ENCODE peak calls at places on chromosomes 7 and 10, in seven cellular contexts. J, E, I, T, P, F and C are unnamed samples.

GRCh38 chr10:61620511-61620910 is 42.2 kb upstream of the CABCOCO1 start:
- DNase-seq in J (no peak), E (no peak), I (no peak), T (no peak), P (no peak), F (no peak), C (no peak)

GRCh38 chr7:150820578-150821198 is 20.1 kb downstream of the TMEM176A start:
- DNase-seq in J (no peak), E (no peak), I (no peak), T (no peak), P (no peak), F (no peak), C (no peak)

GRCh38 chr10:59625842-59626522 is 83.7 kb downstream of the SLC16A9 start:
- DNase-seq in J (no peak), E (peak), I (peak), T (peak), P (peak), F (no peak), C (no peak)

GRCh38 chr10:89115876-89116627 is 91.1 kb downstream of the CH25H start:
- DNase-seq in J (no peak), E (no peak), I (peak), T (peak), P (peak), F (no peak), C (no peak)

GRCh38 chr7:85479918-85480658 is 293.2 kb upstream of the SEMA3D start:
- DNase-seq in J (no peak), E (no peak), I (peak), T (no peak), P (no peak), F (no peak), C (no peak)

GRCh38 chr7:157840174-157840912 is 503.5 kb downstream of the DNAJB6 start:
- DNase-seq in J (no peak), E (no peak), I (no peak), T (no peak), P (no peak), F (no peak), C (peak)

GRCh38 chr10:30374353-30374752 is 25.3 kb upstream of the MTPAP start:
- DNase-seq in J (no peak), E (peak), I (no peak), T (no peak), P (no peak), F (no peak), C (no peak)

GRCh38 chr10:63917363-63917762 is 396.2 kb downstream of the REEP3 start:
- DNase-seq in J (no peak), E (no peak), I (no peak), T (no peak), P (no peak), F (no peak), C (no peak)

GRCh38 chr7:217781-218180 is 25.4 kb downstream of the FAM20C start:
- DNase-seq in J (peak), E (no peak), I (no peak), T (no peak), P (no peak), F (no peak), C (no peak)

GRCh38 chr10:80453715-80454525 is at the start of gene TSPAN14:
- DNase-seq in J (peak), E (peak), I (peak), T (no peak), P (peak), F (peak), C (peak)

GRCh38 chr7:134750083-134751062 is 29.1 kb upstream of the CALD1 start:
- DNase-seq in J (peak), E (peak), I (peak), T (peak), P (no peak), F (no peak), C (no peak)

GRCh38 chr7:51029586-51030230 is 247.0 kb upstream of the GRB10 start:
- DNase-seq in J (no peak), E (no peak), I (peak), T (no peak), P (peak), F (no peak), C (no peak)

GRCh38 chr10:132787253-132788179 is 1.6 kb upstream of the NKX6-2 start:
- DNase-seq in J (no peak), E (peak), I (no peak), T (no peak), P (no peak), F (no peak), C (no peak)

GRCh38 chr10:45000764-45001381 is at the start of gene ZNF22:
- DNase-seq in J (peak), E (peak), I (peak), T (no peak), P (peak), F (peak), C (no peak)

GRCh38 chr10:42958142-42958868 is 118.6 kb upstream of the RET start:
- DNase-seq in J (no peak), E (no peak), I (no peak), T (no peak), P (no peak), F (no peak), C (no peak)

GRCh38 chr7:73429622-73430505 is 3.7 kb upstream of the FZD9 start:
- DNase-seq in J (no peak), E (no peak), I (no peak), T (no peak), P (no peak), F (no peak), C (no peak)

GRCh38 chr7:106652092-106652491 is 8.9 kb downstream of the CCDC71L start:
- DNase-seq in J (no peak), E (no peak), I (no peak), T (no peak), P (no peak), F (no peak), C (no peak)

GRCh38 chr10:60376953-60377352 is 12.7 kb downstream of the ANK3 start:
- DNase-seq in J (no peak), E (no peak), I (no peak), T (no peak), P (no peak), F (no peak), C (no peak)

GRCh38 chr10:7288060-7288690 is 122.7 kb downstream of the SFMBT2 start:
- DNase-seq in J (no peak), E (no peak), I (no peak), T (no peak), P (no peak), F (no peak), C (no peak)

GRCh38 chr10:79252450-79252849 is 94.8 kb upstream of the PPIF start:
- DNase-seq in J (no peak), E (no peak), I (no peak), T (no peak), P (no peak), F (no peak), C (no peak)

GRCh38 chr7:96686305-96686704 is 23.3 kb downstream of the SEM1 start:
- DNase-seq in J (no peak), E (no peak), I (peak), T (no peak), P (peak), F (no peak), C (no peak)

GRCh38 chr10:3401491-3401938 is 228.9 kb upstream of the PITRM1 start:
- DNase-seq in J (no peak), E (no peak), I (peak), T (no peak), P (peak), F (no peak), C (no peak)

GRCh38 chr7:141072548-141073172 is 1.2 kb upstream of the TMEM178B start:
- DNase-seq in J (peak), E (peak), I (peak), T (no peak), P (peak), F (peak), C (peak)
- H3K4me3 ChIP-seq in J (peak), E (peak), I (peak), T (no peak), P (peak), F (peak), C (peak)

GRCh38 chr7:2760098-2760889 is 72.3 kb downstream of the AMZ1 start:
- DNase-seq in J (peak), E (peak), I (peak), T (peak), P (no peak), F (peak), C (no peak)
- TF ChIP-seq CTCF in J (peak), E (peak), I (peak), T (peak), P (peak), F (peak), C (peak)

DNA sequence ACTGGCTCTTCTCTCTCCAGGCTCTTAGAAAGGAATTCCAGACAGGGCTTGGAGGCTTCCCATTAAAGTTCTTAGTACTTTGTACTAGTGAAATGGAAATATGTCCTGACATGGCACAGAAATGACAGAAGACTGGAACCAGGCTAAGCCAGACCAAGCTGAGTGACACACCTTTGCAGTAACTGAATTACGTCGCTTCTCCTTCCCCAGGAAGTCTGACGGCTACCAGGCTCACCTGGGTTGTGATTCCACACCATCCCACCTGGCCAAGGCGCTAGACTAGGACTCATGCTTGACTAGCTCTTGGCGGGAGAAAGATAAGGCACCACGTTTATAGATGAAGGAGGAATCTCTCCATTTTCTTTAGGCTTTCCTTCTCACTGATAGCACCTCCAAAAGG is 50.7 kb upstream of the KCNIP2 start:
- DNase-seq in J (no peak), E (peak), I (no peak), T (no peak), P (no peak), F (no peak), C (no peak)
- H3K27ac ChIP-seq in J (peak), E (peak), I (no peak), T (no peak), P (no peak), F (peak), C (no peak)

GRCh38 chr10:13705526-13706169 is 118.9 kb downstream of the PRPF18 start:
- DNase-seq in J (peak), E (no peak), I (peak), T (no peak), P (no peak), F (peak), C (no peak)

GRCh38 chr10:13706175-13706574 is 119.4 kb downstream of the PRPF18 start:
- DNase-seq in J (no peak), E (no peak), I (no peak), T (no peak), P (no peak), F (no peak), C (no peak)

GRCh38 chr10:13703997-13704536 is 117.3 kb downstream of the PRPF18 start:
- DNase-seq in J (no peak), E (no peak), I (no peak), T (no peak), P (no peak), F (no peak), C (no peak)

GRCh38 chr10:13706604-13707003 is 119.8 kb downstream of the PRPF18 start:
- DNase-seq in J (no peak), E (no peak), I (no peak), T (no peak), P (no peak), F (no peak), C (no peak)

GRCh38 chr10:13704969-13705368 is 118.2 kb downstream of the PRPF18 start:
- DNase-seq in J (no peak), E (no peak), I (no peak), T (no peak), P (no peak), F (no peak), C (no peak)
- H3K4me3 ChIP-seq in J (peak), E (no peak), I (no peak), T (no peak), P (peak), F (peak), C (peak)

GRCh38 chr7:7639421-7639820 is 1.1 kb upstream of the UMAD1 start:
- DNase-seq in J (no peak), E (no peak), I (no peak), T (no peak), P (peak), F (no peak), C (no peak)
- TF ChIP-seq CTCF in J (no peak), E (no peak), I (no peak), T (no peak), P (no peak), F (no peak), C (no peak)

GRCh38 chr7:100612730-100613446 is 548 bp downstream of the MOSPD3 start:
- DNase-seq in J (no peak), E (peak), I (no peak), T (no peak), P (no peak), F (no peak), C (no peak)
- H3K27ac ChIP-seq in J (peak), E (no peak), I (no peak), T (peak), P (peak), F (peak), C (peak)

DNA sequence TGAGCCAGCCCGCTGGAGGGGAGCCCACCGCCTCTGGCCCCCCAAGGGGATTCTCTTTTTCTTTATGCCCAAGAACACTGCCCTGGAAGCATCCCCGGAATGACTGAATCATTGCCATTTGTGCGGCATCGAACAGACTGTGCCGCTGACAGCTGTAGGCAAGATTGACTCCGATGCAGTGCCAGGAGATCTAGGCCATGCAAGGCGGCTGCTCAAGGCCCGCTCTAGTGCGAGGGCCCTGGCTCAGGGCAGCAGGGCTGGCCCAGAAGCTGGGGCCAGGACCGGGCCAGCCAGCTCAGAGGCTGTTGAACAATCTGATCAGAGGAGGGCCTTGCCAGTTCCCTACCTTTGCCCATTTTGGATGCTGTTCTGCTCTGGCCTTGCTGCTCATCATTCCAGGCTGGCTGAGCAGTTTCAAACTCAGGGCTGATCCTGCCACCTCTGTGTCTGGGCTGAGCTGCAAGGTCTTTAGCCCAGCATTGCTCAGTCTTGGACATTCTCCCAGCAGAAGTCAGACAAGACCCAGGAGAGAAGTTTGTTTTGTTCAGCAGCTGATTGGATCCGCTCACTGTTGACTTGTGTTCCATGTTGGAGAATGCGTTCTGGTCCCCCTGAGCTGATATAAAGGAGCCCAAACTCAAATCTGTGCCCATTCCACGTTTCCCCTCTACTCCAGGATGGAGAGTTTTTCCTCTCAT is 485.2 kb upstream of the GALNT17 start:
- DNase-seq in J (no peak), E (no peak), I (no peak), T (no peak), P (no peak), F (no peak), C (peak)
- H3K4me3 ChIP-seq in J (no peak), E (no peak), I (no peak), T (no peak), P (no peak), F (no peak), C (no peak)

DNA sequence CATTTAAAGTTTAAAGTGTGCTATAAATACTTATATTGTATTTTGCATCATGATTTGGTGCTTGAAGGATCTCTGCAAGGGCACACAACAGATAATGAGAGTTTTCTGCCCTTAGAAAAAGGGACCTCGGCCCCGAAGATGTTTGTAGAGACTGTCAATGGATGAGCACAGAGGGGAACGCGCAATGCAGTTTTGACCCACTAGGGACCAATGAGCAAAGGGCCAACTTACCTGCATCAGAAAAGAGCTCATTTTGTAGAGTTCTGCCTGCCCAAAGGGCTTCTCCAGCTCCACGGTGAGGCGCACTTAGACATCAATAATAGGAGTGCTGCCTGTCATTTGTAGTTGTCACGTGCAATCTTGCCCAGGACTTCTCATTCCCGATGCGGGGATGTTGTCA is 91.1 kb downstream of the BUB3 start:
- DNase-seq in J (no peak), E (peak), I (no peak), T (no peak), P (no peak), F (no peak), C (no peak)
- TF ChIP-seq CTCF in J (no peak), E (peak), I (no peak), T (peak), P (no peak), F (no peak), C (peak)

DNA sequence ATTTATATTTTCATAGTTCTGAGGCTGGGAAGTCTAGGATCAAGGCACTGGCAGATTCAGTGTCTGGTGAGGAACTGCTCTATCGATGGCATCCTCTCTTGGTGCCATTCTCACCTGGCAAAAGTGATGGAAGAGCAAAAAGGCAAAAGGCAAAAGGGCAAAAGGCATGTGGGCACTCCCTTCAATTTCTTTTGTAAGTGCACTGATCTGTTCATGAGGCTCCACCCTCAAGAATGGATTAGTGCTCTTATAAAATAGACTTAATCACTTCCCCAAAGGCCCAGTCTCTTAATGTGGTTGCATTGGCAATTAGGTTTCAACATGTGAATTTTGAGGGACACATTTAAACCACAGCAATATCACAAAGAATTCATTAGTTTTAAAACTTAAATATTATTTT is 16.1 kb downstream of the TAS2R60 start:
- DNase-seq in J (no peak), E (no peak), I (no peak), T (no peak), P (no peak), F (no peak), C (no peak)
- H3K27ac ChIP-seq in J (no peak), E (no peak), I (no peak), T (no peak), P (no peak), F (no peak), C (no peak)

GRCh38 chr7:70630647-70631457 is 501.1 kb upstream of the GALNT17 start:
- DNase-seq in J (peak), E (no peak), I (peak), T (no peak), P (peak), F (peak), C (no peak)
- H3K4me3 ChIP-seq in J (no peak), E (no peak), I (no peak), T (no peak), P (peak), F (no peak), C (no peak)